ENCODE peak calls at places on chromosomes 4 and X, in seven cellular contexts. One of them, this sample, is unnamed. For H3K4me1, the result is how much of the 10 kb centered on the place peaks cover.

GRCh38 chr4:4598851-4599411 is 57.1 kb upstream of the STX18 start:
- DNase-seq in OCI-LY7: no peak
- DNase-seq in uterus: no peak
- DNase-seq in SK-N-SH: no peak
- DNase-seq in heart right ventricle: no peak
- DNase-seq in fibroblast of lung: no peak
- DNase-seq in lung: no peak
- DNase-seq in this sample: no peak

GRCh38 chr4:98955229-98955628 is 26.3 kb upstream of the EIF4E start:
- DNase-seq in OCI-LY7: no peak
- DNase-seq in fibroblast of lung: no peak
- DNase-seq in heart right ventricle: no peak
- DNase-seq in lung: no peak
- DNase-seq in uterus: no peak
- DNase-seq in SK-N-SH: no peak
- DNase-seq in this sample: no peak

GRCh38 chr4:31662951-31663350 is 942.8 kb downstream of the PCDH7 start:
- DNase-seq in lung: no peak
- DNase-seq in heart right ventricle: no peak
- DNase-seq in OCI-LY7: no peak
- DNase-seq in fibroblast of lung: peak
- DNase-seq in uterus: no peak
- DNase-seq in SK-N-SH: no peak
- DNase-seq in this sample: no peak

GRCh38 chr4:60396680-60397079 is 803.4 kb upstream of the ADGRL3 start:
- DNase-seq in heart right ventricle: no peak
- DNase-seq in OCI-LY7: no peak
- DNase-seq in uterus: no peak
- DNase-seq in lung: no peak
- DNase-seq in SK-N-SH: peak
- DNase-seq in fibroblast of lung: no peak
- DNase-seq in this sample: no peak

GRCh38 chrX:117707948-117708743 is 408.5 kb downstream of the KLHL13 start:
- DNase-seq in heart right ventricle: no peak
- DNase-seq in SK-N-SH: no peak
- DNase-seq in uterus: no peak
- DNase-seq in OCI-LY7: no peak
- DNase-seq in fibroblast of lung: no peak
- DNase-seq in lung: no peak
- DNase-seq in this sample: no peak

GRCh38 chr4:155237567-155237966 is 29.1 kb downstream of the NPY2R start:
- DNase-seq in uterus: no peak
- DNase-seq in lung: no peak
- DNase-seq in heart right ventricle: no peak
- DNase-seq in fibroblast of lung: no peak
- DNase-seq in SK-N-SH: peak
- DNase-seq in OCI-LY7: no peak
- DNase-seq in this sample: no peak

GRCh38 chr4:41189076-41189475 is 25.3 kb downstream of the APBB2 start:
- DNase-seq in heart right ventricle: no peak
- DNase-seq in fibroblast of lung: peak
- DNase-seq in uterus: no peak
- DNase-seq in OCI-LY7: no peak
- DNase-seq in lung: no peak
- DNase-seq in SK-N-SH: no peak
- DNase-seq in this sample: no peak

GRCh38 chr4:182238355-182238931 is 4.8 kb upstream of the TENM3 start:
- DNase-seq in fibroblast of lung: peak
- DNase-seq in uterus: no peak
- DNase-seq in heart right ventricle: no peak
- DNase-seq in lung: no peak
- DNase-seq in OCI-LY7: no peak
- DNase-seq in SK-N-SH: no peak
- DNase-seq in this sample: no peak

GRCh38 chr4:11700751-11701226 is 272.1 kb upstream of the HS3ST1 start:
- DNase-seq in uterus: no peak
- DNase-seq in fibroblast of lung: peak
- DNase-seq in lung: no peak
- DNase-seq in SK-N-SH: no peak
- DNase-seq in OCI-LY7: no peak
- DNase-seq in heart right ventricle: no peak
- DNase-seq in this sample: no peak

GRCh38 chr4:48410812-48411211 is 69.5 kb downstream of the SLAIN2 start:
- DNase-seq in SK-N-SH: no peak
- DNase-seq in fibroblast of lung: no peak
- DNase-seq in heart right ventricle: no peak
- DNase-seq in OCI-LY7: no peak
- DNase-seq in lung: no peak
- DNase-seq in uterus: no peak
- DNase-seq in this sample: no peak

GRCh38 chr4:109989618-109990017 is 76.9 kb downstream of the EGF start:
- DNase-seq in lung: no peak
- DNase-seq in uterus: no peak
- DNase-seq in SK-N-SH: no peak
- DNase-seq in heart right ventricle: no peak
- DNase-seq in fibroblast of lung: no peak
- DNase-seq in OCI-LY7: no peak
- DNase-seq in this sample: no peak

GRCh38 chr4:32684160-32684559 is 1964.0 kb downstream of the PCDH7 start:
- DNase-seq in lung: no peak
- DNase-seq in SK-N-SH: no peak
- DNase-seq in fibroblast of lung: no peak
- DNase-seq in OCI-LY7: no peak
- DNase-seq in heart right ventricle: no peak
- DNase-seq in uterus: no peak
- DNase-seq in this sample: no peak

GRCh38 chr4:6772223-6772928 is 10.2 kb upstream of the KIAA0232 start:
- DNase-seq in heart right ventricle: no peak
- DNase-seq in OCI-LY7: no peak
- DNase-seq in uterus: no peak
- DNase-seq in lung: no peak
- DNase-seq in fibroblast of lung: peak
- DNase-seq in SK-N-SH: no peak
- DNase-seq in this sample: no peak

GRCh38 chr4:104719539-104720230 is 225.0 kb upstream of the CXXC4 start:
- DNase-seq in OCI-LY7: no peak
- DNase-seq in lung: no peak
- DNase-seq in SK-N-SH: no peak
- DNase-seq in fibroblast of lung: no peak
- DNase-seq in uterus: no peak
- DNase-seq in heart right ventricle: no peak
- DNase-seq in this sample: no peak

GRCh38 chrX:98523026-98523425 is 1639.3 kb downstream of the RPA4 start:
- DNase-seq in uterus: no peak
- DNase-seq in lung: no peak
- DNase-seq in SK-N-SH: no peak
- DNase-seq in heart right ventricle: no peak
- DNase-seq in fibroblast of lung: no peak
- DNase-seq in OCI-LY7: no peak
- DNase-seq in this sample: no peak

GRCh38 chr4:54586343-54586953 is 71.3 kb upstream of the KIT start:
- DNase-seq in uterus: no peak
- DNase-seq in SK-N-SH: no peak
- DNase-seq in heart right ventricle: no peak
- DNase-seq in OCI-LY7: no peak
- DNase-seq in fibroblast of lung: peak
- DNase-seq in lung: no peak
- DNase-seq in this sample: no peak

GRCh38 chr4:48813984-48814383 is 16.9 kb upstream of the OCIAD1 start:
- DNase-seq in OCI-LY7: peak
- DNase-seq in heart right ventricle: no peak
- DNase-seq in uterus: no peak
- DNase-seq in lung: no peak
- DNase-seq in fibroblast of lung: no peak
- DNase-seq in SK-N-SH: no peak
- DNase-seq in this sample: no peak

GRCh38 chrX:150316564-150316963 is 46.6 kb upstream of the MAMLD1 start:
- DNase-seq in uterus: no peak
- DNase-seq in OCI-LY7: no peak
- DNase-seq in lung: no peak
- DNase-seq in SK-N-SH: no peak
- DNase-seq in fibroblast of lung: no peak
- DNase-seq in heart right ventricle: peak
- DNase-seq in this sample: peak

GRCh38 chr4:10077101-10077491 is 39.5 kb downstream of the WDR1 start:
- DNase-seq in OCI-LY7: no peak
- DNase-seq in SK-N-SH: no peak
- DNase-seq in heart right ventricle: no peak
- DNase-seq in fibroblast of lung: no peak
- DNase-seq in lung: no peak
- DNase-seq in uterus: peak
- DNase-seq in this sample: no peak

GRCh38 chr4:10075953-10076391 is 40.6 kb downstream of the WDR1 start:
- DNase-seq in heart right ventricle: no peak
- DNase-seq in uterus: peak
- DNase-seq in lung: no peak
- DNase-seq in SK-N-SH: no peak
- DNase-seq in OCI-LY7: no peak
- DNase-seq in fibroblast of lung: no peak
- DNase-seq in this sample: peak

GRCh38 chr4:10078481-10079233 is 37.9 kb downstream of the WDR1 start:
- DNase-seq in fibroblast of lung: no peak
- DNase-seq in heart right ventricle: no peak
- DNase-seq in OCI-LY7: no peak
- DNase-seq in lung: no peak
- DNase-seq in uterus: peak
- DNase-seq in SK-N-SH: no peak
- DNase-seq in this sample: peak

GRCh38 chr4:10079256-10079655 is 37.3 kb downstream of the WDR1 start:
- DNase-seq in heart right ventricle: no peak
- DNase-seq in fibroblast of lung: no peak
- DNase-seq in OCI-LY7: no peak
- DNase-seq in SK-N-SH: no peak
- DNase-seq in lung: no peak
- DNase-seq in uterus: peak
- DNase-seq in this sample: peak

DNA sequence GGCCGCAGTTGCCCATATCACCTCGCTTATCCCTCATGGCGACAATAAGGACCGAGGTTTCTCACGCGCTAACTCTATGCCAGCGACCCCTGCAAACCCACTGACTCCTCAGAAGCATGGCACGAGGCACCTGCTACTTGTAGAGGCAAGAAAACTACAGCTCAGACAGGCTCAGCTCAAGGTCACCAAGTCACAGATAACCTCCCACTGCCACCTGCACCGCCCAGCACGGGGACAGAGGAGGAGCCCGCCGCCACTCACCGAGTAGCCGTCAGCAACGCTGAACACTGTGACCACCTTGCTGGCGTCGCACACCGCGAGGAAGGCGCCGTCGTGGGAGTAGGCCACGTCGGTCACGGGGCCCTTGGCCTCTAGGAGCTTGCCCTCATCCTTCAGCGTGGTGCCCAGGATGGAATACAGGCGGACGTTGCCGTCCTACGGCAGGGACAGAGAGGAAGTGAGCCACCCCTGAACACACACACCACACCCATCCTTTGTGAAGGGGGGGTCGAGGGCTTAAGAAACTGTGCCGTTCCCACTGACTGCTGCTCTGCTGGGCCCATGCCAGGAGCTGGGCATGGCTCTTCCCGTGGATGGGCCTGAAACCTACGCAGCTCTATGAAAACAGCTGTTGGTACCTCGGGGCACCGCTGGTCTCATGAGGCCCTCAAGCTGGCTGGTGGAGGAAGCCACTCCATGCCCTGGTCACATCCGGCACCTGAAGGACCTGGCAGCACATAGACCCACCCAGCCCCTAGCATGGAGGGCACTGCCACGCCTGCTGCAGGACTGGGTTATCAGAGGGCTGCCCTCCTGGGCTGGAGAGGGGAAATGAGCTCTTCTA is 38.9 kb downstream of the WDR1 start:
- DNase-seq in uterus: peak
- DNase-seq in SK-N-SH: no peak
- DNase-seq in fibroblast of lung: no peak
- DNase-seq in OCI-LY7: no peak
- DNase-seq in lung: no peak
- DNase-seq in heart right ventricle: no peak
- DNase-seq in this sample: peak
- H3K27ac ChIP-seq in uterus: no peak
- H3K27ac ChIP-seq in SK-N-SH: no peak
- H3K27ac ChIP-seq in fibroblast of lung: no peak
- H3K27ac ChIP-seq in OCI-LY7: no peak
- H3K27ac ChIP-seq in lung: no peak
- H3K27ac ChIP-seq in heart right ventricle: peak
- H3K27ac ChIP-seq in this sample: peak

GRCh38 chr4:28267166-28267565 is 1406.5 kb downstream of the STIM2 start:
- DNase-seq in lung: no peak
- DNase-seq in heart right ventricle: no peak
- DNase-seq in SK-N-SH: no peak
- DNase-seq in OCI-LY7: no peak
- DNase-seq in fibroblast of lung: no peak
- DNase-seq in uterus: no peak
- DNase-seq in this sample: no peak
- H3K4me1 ChIP-seq in lung: under half
- H3K4me1 ChIP-seq in heart right ventricle: under half
- H3K4me1 ChIP-seq in SK-N-SH: under half
- H3K4me1 ChIP-seq in OCI-LY7: under half
- H3K4me1 ChIP-seq in fibroblast of lung: under half
- H3K4me1 ChIP-seq in uterus: under half
- H3K4me1 ChIP-seq in this sample: under half

GRCh38 chr4:127249066-127249766 is 383.5 kb upstream of the INTU start:
- DNase-seq in lung: no peak
- DNase-seq in fibroblast of lung: peak
- DNase-seq in SK-N-SH: no peak
- DNase-seq in uterus: no peak
- DNase-seq in OCI-LY7: no peak
- DNase-seq in heart right ventricle: no peak
- DNase-seq in this sample: no peak

GRCh38 chr4:127247293-127247952 is 385.3 kb upstream of the INTU start:
- DNase-seq in lung: no peak
- DNase-seq in SK-N-SH: no peak
- DNase-seq in fibroblast of lung: no peak
- DNase-seq in OCI-LY7: no peak
- DNase-seq in heart right ventricle: no peak
- DNase-seq in uterus: no peak
- DNase-seq in this sample: no peak

GRCh38 chr4:127240721-127241120 is 392.0 kb upstream of the INTU start:
- DNase-seq in fibroblast of lung: no peak
- DNase-seq in uterus: no peak
- DNase-seq in lung: no peak
- DNase-seq in OCI-LY7: no peak
- DNase-seq in SK-N-SH: no peak
- DNase-seq in heart right ventricle: no peak
- DNase-seq in this sample: no peak

GRCh38 chr4:127239902-127240575 is 392.7 kb upstream of the INTU start:
- DNase-seq in OCI-LY7: no peak
- DNase-seq in SK-N-SH: peak
- DNase-seq in uterus: no peak
- DNase-seq in lung: no peak
- DNase-seq in fibroblast of lung: no peak
- DNase-seq in heart right ventricle: no peak
- DNase-seq in this sample: no peak

GRCh38 chr4:127244515-127244914 is 388.2 kb upstream of the INTU start:
- DNase-seq in fibroblast of lung: peak
- DNase-seq in heart right ventricle: no peak
- DNase-seq in SK-N-SH: no peak
- DNase-seq in lung: no peak
- DNase-seq in uterus: no peak
- DNase-seq in OCI-LY7: no peak
- DNase-seq in this sample: no peak
- H3K27ac ChIP-seq in fibroblast of lung: no peak
- H3K27ac ChIP-seq in heart right ventricle: no peak
- H3K27ac ChIP-seq in SK-N-SH: no peak
- H3K27ac ChIP-seq in lung: no peak
- H3K27ac ChIP-seq in uterus: no peak
- H3K27ac ChIP-seq in OCI-LY7: no peak
- H3K27ac ChIP-seq in this sample: no peak

GRCh38 chrX:12954376-12954775 is 20.5 kb upstream of the TMSB4X start:
- DNase-seq in SK-N-SH: no peak
- DNase-seq in heart right ventricle: no peak
- DNase-seq in fibroblast of lung: no peak
- DNase-seq in lung: no peak
- DNase-seq in OCI-LY7: no peak
- DNase-seq in uterus: no peak
- DNase-seq in this sample: no peak
- H3K4me1 ChIP-seq in SK-N-SH: under half
- H3K4me1 ChIP-seq in heart right ventricle: under half
- H3K4me1 ChIP-seq in fibroblast of lung: under half
- H3K4me1 ChIP-seq in lung: under half
- H3K4me1 ChIP-seq in OCI-LY7: half or more
- H3K4me1 ChIP-seq in uterus: under half
- H3K4me1 ChIP-seq in this sample: under half

This sample was measured in left ventricle myocardium inferior.